ENCODE peak calls at places on chromosomes 7 and 10, in seven cellular contexts. One of them, this sample, is unnamed.

GRCh38 chr10:86298501-86299001 is 68.0 kb downstream of the GRID1 start:
- DNase-seq in stimulated activated CD4-positive, alpha-beta T cell treated with anti-CD3 and anti-CD28 coated beads, Interleukin-2, amount 100 ng/mL, for 48 hours: no peak
- DNase-seq in NCI-H510A treated with DMSO at 0.1 percent for 48 hours: no peak
- DNase-seq in RPMI7951: no peak
- DNase-seq in NCI-H774: no peak
- DNase-seq in activated T-helper 1 cell treated with Interleukin-2 at 50 U/mL for 16 hours: no peak
- DNase-seq in hypothalamus: no peak
- DNase-seq in this sample: no peak

GRCh38 chr7:56091591-56091990 is 1.2 kb downstream of the PHKG1 start:
- DNase-seq in NCI-H774: no peak
- DNase-seq in hypothalamus: peak; percentile 57
- DNase-seq in RPMI7951: peak; percentile 51
- DNase-seq in stimulated activated CD4-positive, alpha-beta T cell treated with anti-CD3 and anti-CD28 coated beads, Interleukin-2, amount 100 ng/mL, for 48 hours: no peak
- DNase-seq in activated T-helper 1 cell treated with Interleukin-2 at 50 U/mL for 16 hours: no peak
- DNase-seq in NCI-H510A treated with DMSO at 0.1 percent for 48 hours: no peak
- DNase-seq in this sample: peak; percentile 6

GRCh38 chr7:100629117-100629711 is 12.1 kb downstream of the TFR2 start:
- DNase-seq in activated T-helper 1 cell treated with Interleukin-2 at 50 U/mL for 16 hours: no peak
- DNase-seq in hypothalamus: no peak
- DNase-seq in NCI-H774: no peak
- DNase-seq in NCI-H510A treated with DMSO at 0.1 percent for 48 hours: no peak
- DNase-seq in stimulated activated CD4-positive, alpha-beta T cell treated with anti-CD3 and anti-CD28 coated beads, Interleukin-2, amount 100 ng/mL, for 48 hours: no peak
- DNase-seq in RPMI7951: peak; percentile 16
- DNase-seq in this sample: no peak

GRCh38 chr10:70296406-70296899 is 12.6 kb upstream of the NPFFR1 start:
- DNase-seq in RPMI7951: peak; percentile 90
- DNase-seq in stimulated activated CD4-positive, alpha-beta T cell treated with anti-CD3 and anti-CD28 coated beads, Interleukin-2, amount 100 ng/mL, for 48 hours: no peak
- DNase-seq in hypothalamus: no peak
- DNase-seq in NCI-H510A treated with DMSO at 0.1 percent for 48 hours: peak; percentile 84
- DNase-seq in NCI-H774: no peak
- DNase-seq in activated T-helper 1 cell treated with Interleukin-2 at 50 U/mL for 16 hours: no peak
- DNase-seq in this sample: peak; percentile 77

GRCh38 chr10:43846968-43847367 is 198.3 kb upstream of the ZNF32 start:
- DNase-seq in NCI-H510A treated with DMSO at 0.1 percent for 48 hours: no peak
- DNase-seq in RPMI7951: no peak
- DNase-seq in NCI-H774: no peak
- DNase-seq in stimulated activated CD4-positive, alpha-beta T cell treated with anti-CD3 and anti-CD28 coated beads, Interleukin-2, amount 100 ng/mL, for 48 hours: no peak
- DNase-seq in hypothalamus: no peak
- DNase-seq in activated T-helper 1 cell treated with Interleukin-2 at 50 U/mL for 16 hours: no peak
- DNase-seq in this sample: no peak

GRCh38 chr7:17546206-17546998 is 247.9 kb downstream of the AHR start:
- DNase-seq in NCI-H774: no peak
- DNase-seq in stimulated activated CD4-positive, alpha-beta T cell treated with anti-CD3 and anti-CD28 coated beads, Interleukin-2, amount 100 ng/mL, for 48 hours: no peak
- DNase-seq in NCI-H510A treated with DMSO at 0.1 percent for 48 hours: no peak
- DNase-seq in hypothalamus: no peak
- DNase-seq in RPMI7951: peak; percentile 90
- DNase-seq in activated T-helper 1 cell treated with Interleukin-2 at 50 U/mL for 16 hours: no peak
- DNase-seq in this sample: peak; percentile 74

GRCh38 chr7:134298902-134299683 is 17.6 kb downstream of the SLC35B4 start:
- DNase-seq in stimulated activated CD4-positive, alpha-beta T cell treated with anti-CD3 and anti-CD28 coated beads, Interleukin-2, amount 100 ng/mL, for 48 hours: no peak
- DNase-seq in RPMI7951: no peak
- DNase-seq in NCI-H510A treated with DMSO at 0.1 percent for 48 hours: no peak
- DNase-seq in hypothalamus: peak; percentile 68
- DNase-seq in activated T-helper 1 cell treated with Interleukin-2 at 50 U/mL for 16 hours: no peak
- DNase-seq in NCI-H774: peak; percentile 25
- DNase-seq in this sample: peak; percentile 16

GRCh38 chr7:31066516-31067130 is 14.5 kb downstream of the ADCYAP1R1 start:
- DNase-seq in NCI-H510A treated with DMSO at 0.1 percent for 48 hours: no peak
- DNase-seq in hypothalamus: no peak
- DNase-seq in stimulated activated CD4-positive, alpha-beta T cell treated with anti-CD3 and anti-CD28 coated beads, Interleukin-2, amount 100 ng/mL, for 48 hours: no peak
- DNase-seq in NCI-H774: no peak
- DNase-seq in activated T-helper 1 cell treated with Interleukin-2 at 50 U/mL for 16 hours: no peak
- DNase-seq in RPMI7951: no peak
- DNase-seq in this sample: no peak

GRCh38 chr10:86693721-86694369 is 25.5 kb downstream of the LDB3 start:
- DNase-seq in NCI-H510A treated with DMSO at 0.1 percent for 48 hours: peak; percentile 60
- DNase-seq in hypothalamus: no peak
- DNase-seq in activated T-helper 1 cell treated with Interleukin-2 at 50 U/mL for 16 hours: no peak
- DNase-seq in NCI-H774: no peak
- DNase-seq in stimulated activated CD4-positive, alpha-beta T cell treated with anti-CD3 and anti-CD28 coated beads, Interleukin-2, amount 100 ng/mL, for 48 hours: peak; percentile 23
- DNase-seq in RPMI7951: peak; percentile 46
- DNase-seq in this sample: peak; percentile 26

GRCh38 chr7:129612112-129613015 is 844 bp downstream of the NRF1 start:
- DNase-seq in NCI-H510A treated with DMSO at 0.1 percent for 48 hours: no peak
- DNase-seq in RPMI7951: peak; percentile 32
- DNase-seq in activated T-helper 1 cell treated with Interleukin-2 at 50 U/mL for 16 hours: no peak
- DNase-seq in NCI-H774: no peak
- DNase-seq in stimulated activated CD4-positive, alpha-beta T cell treated with anti-CD3 and anti-CD28 coated beads, Interleukin-2, amount 100 ng/mL, for 48 hours: peak; percentile 7
- DNase-seq in hypothalamus: peak; percentile 47
- DNase-seq in this sample: no peak

This sample was measured in astrocyte.